ENCODE peak calls at places on chromosomes 5 and 9, in seven cellular contexts. T is AML-193, V is breast epithelium, R is NCI-H1048, D is adrenal gland, W is mammary epithelial cell, Z is memory B cell. U is an unnamed sample.

GRCh38 chr9:135463140-135463539 is 16.4 kb upstream of the PPP1R26 start:
- DNase-seq in Z (no peak), D (no peak), R (no peak), V (no peak), T (no peak), W (peak), U (peak)

GRCh38 chr9:108053555-108054061 is 564.0 kb upstream of the KLF4 start:
- DNase-seq in T (no peak), D (peak), W (peak), Z (no peak), R (no peak), V (peak), U (no peak)

GRCh38 chr5:150138551-150139265 is 16.9 kb downstream of the PDGFRB start:
- DNase-seq in W (no peak), T (no peak), R (no peak), D (peak), Z (no peak), V (no peak), U (no peak)

GRCh38 chr5:134569758-134570364 is 44.4 kb downstream of the JADE2 start:
- DNase-seq in W (no peak), V (no peak), T (no peak), D (no peak), Z (no peak), R (no peak), U (no peak)

GRCh38 chr5:76050131-76050530 is 33.1 kb upstream of the SV2C start:
- DNase-seq in T (no peak), W (peak), Z (no peak), R (no peak), D (no peak), V (no peak), U (no peak)

GRCh38 chr5:15021286-15022046 is 149.9 kb upstream of the ANKH start:
- DNase-seq in V (no peak), D (no peak), T (no peak), Z (no peak), W (no peak), R (no peak), U (no peak)

GRCh38 chr9:96395964-96396363 is 12.5 kb upstream of the SLC35D2 start:
- DNase-seq in T (no peak), D (no peak), V (peak), R (no peak), W (no peak), Z (no peak), U (no peak)

GRCh38 chr5:112823181-112823580 is 37.9 kb upstream of the SRP19 start:
- DNase-seq in D (no peak), Z (no peak), T (no peak), R (no peak), V (no peak), W (no peak), U (no peak)

GRCh38 chr5:140324041-140324833 is 21.3 kb upstream of the PFDN1 start:
- DNase-seq in T (peak), D (no peak), R (no peak), Z (no peak), W (no peak), V (no peak), U (no peak)

GRCh38 chr5:113214026-113214425 is 220.8 kb downstream of the TSSK1B start:
- DNase-seq in W (no peak), V (no peak), R (no peak), Z (no peak), D (no peak), T (no peak), U (no peak)

GRCh38 chr5:113574417-113574816 is 60.9 kb downstream of the YTHDC2 start:
- DNase-seq in R (no peak), D (no peak), Z (no peak), W (peak), V (no peak), T (no peak), U (no peak)

GRCh38 chr9:110208031-110208430 is at the start of gene C9orf152:
- DNase-seq in V (peak), W (no peak), D (no peak), Z (no peak), T (no peak), R (no peak), U (no peak)

GRCh38 chr5:68396722-68397121 is 181.2 kb downstream of the PIK3R1 start:
- DNase-seq in V (no peak), T (no peak), Z (no peak), R (no peak), D (no peak), W (no peak), U (no peak)

GRCh38 chr9:133792721-133793470 is 54.7 kb upstream of the SARDH start:
- DNase-seq in D (peak), V (peak), T (no peak), W (peak), Z (peak), R (no peak), U (peak)

GRCh38 chr9:90219548-90220118 is 423.0 kb downstream of the DIRAS2 start:
- DNase-seq in V (no peak), T (no peak), R (no peak), D (no peak), W (no peak), Z (peak), U (no peak)

GRCh38 chr5:25107878-25108277 is 463.1 kb upstream of the CDH10 start:
- DNase-seq in V (no peak), T (no peak), R (no peak), W (peak), D (no peak), Z (no peak), U (no peak)

GRCh38 chr9:69758981-69759477 is 782 bp downstream of the PTAR1 start:
- DNase-seq in V (no peak), R (no peak), W (no peak), T (no peak), Z (no peak), D (no peak), U (peak)

GRCh38 chr5:172180936-172181335 is 7.1 kb downstream of the STK10 start:
- DNase-seq in V (no peak), T (no peak), R (no peak), Z (no peak), D (no peak), W (no peak), U (no peak)

GRCh38 chr5:172820046-172820767 is 13.8 kb upstream of the ERGIC1 start:
- DNase-seq in D (no peak), T (no peak), R (no peak), Z (no peak), V (peak), W (peak), U (peak)

GRCh38 chr5:112862085-112862484 is 998 bp downstream of the SRP19 start:
- DNase-seq in R (no peak), T (no peak), W (peak), D (no peak), Z (no peak), V (no peak), U (peak)

GRCh38 chr9:98291775-98292174 is 36.3 kb upstream of the TBC1D2 start:
- DNase-seq in V (no peak), W (no peak), Z (no peak), R (no peak), T (no peak), D (no peak), U (no peak)

GRCh38 chr5:78574731-78575161 is 73.8 kb downstream of the LHFPL2 start:
- DNase-seq in Z (no peak), D (no peak), V (peak), W (peak), R (no peak), T (no peak), U (no peak)

GRCh38 chr5:35794688-35795375 is 61.9 kb upstream of the IL7R start:
- DNase-seq in D (no peak), V (no peak), Z (no peak), W (no peak), R (no peak), T (no peak), U (no peak)

GRCh38 chr5:139806726-139807646 is 11.4 kb downstream of the PSD2 start:
- DNase-seq in W (no peak), V (no peak), R (no peak), T (no peak), Z (no peak), D (no peak), U (no peak)

GRCh38 chr5:43432486-43433365 is 20.5 kb upstream of the CCL28 start:
- DNase-seq in D (peak), Z (no peak), W (peak), T (peak), V (peak), R (no peak), U (no peak)

GRCh38 chr9:25700430-25700829 is 22.2 kb upstream of the TUSC1 start:
- DNase-seq in D (no peak), Z (no peak), R (no peak), T (no peak), W (no peak), V (no peak), U (no peak)

GRCh38 chr5:101473483-101473882 is 570.4 kb upstream of the ST8SIA4 start:
- DNase-seq in T (no peak), V (no peak), R (no peak), W (peak), Z (no peak), D (no peak), U (peak)

GRCh38 chr9:27654629-27655285 is 81.5 kb upstream of the C9orf72 start:
- DNase-seq in R (no peak), T (no peak), V (no peak), D (no peak), Z (no peak), W (no peak), U (no peak)

GRCh38 chr5:166509085-166509484 is 1782.4 kb upstream of the WWC1 start:
- DNase-seq in D (no peak), T (peak), W (no peak), Z (no peak), V (no peak), R (no peak), U (peak)

GRCh38 chr9:5561828-5562488 is 51.6 kb downstream of the PDCD1LG2 start:
- DNase-seq in V (no peak), D (no peak), R (no peak), W (no peak), Z (no peak), T (no peak), U (no peak)

GRCh38 chr5:151904921-151905320 is 19.7 kb downstream of the GLRA1 start:
- DNase-seq in V (no peak), W (no peak), T (no peak), Z (no peak), R (no peak), D (no peak), U (no peak)

U was measured in RKO.